ENCODE peak calls at places on chromosomes 7 and 10, in nine cellular contexts. S, D, N, Y, I, R, B, A and M are unnamed samples.

GRCh38 chr7:29748286-29749099 is 57.8 kb upstream of the WIPF3 start:
- DNase-seq in S (peak), D (no peak), N (no peak), Y (no peak), I (no peak), R (peak), B (no peak), A (no peak), M (peak)

GRCh38 chr7:97004931-97005763 is at the start of gene DLX6:
- DNase-seq in S (peak), D (no peak), N (peak), Y (peak), I (no peak), R (no peak), B (no peak), A (no peak), M (no peak)

GRCh38 chr10:131762789-131763696 is 137.8 kb upstream of the PPP2R2D start:
- DNase-seq in S (no peak), D (no peak), N (no peak), Y (no peak), I (no peak), R (no peak), B (no peak), A (no peak), M (no peak)

GRCh38 chr7:151143261-151144015 is 24.1 kb downstream of the GBX1 start:
- DNase-seq in S (no peak), D (no peak), N (no peak), Y (peak), I (no peak), R (no peak), B (no peak), A (no peak), M (no peak)

GRCh38 chr7:4998244-4998643 is 39.3 kb upstream of the MMD2 start:
- DNase-seq in S (no peak), D (no peak), N (peak), Y (no peak), I (no peak), R (no peak), B (no peak), A (no peak), M (no peak)

GRCh38 chr10:105681051-105681450 is 1040.0 kb downstream of the SORCS3 start:
- DNase-seq in S (no peak), D (no peak), N (no peak), Y (no peak), I (peak), R (no peak), B (no peak), A (no peak), M (no peak)

GRCh38 chr7:92674379-92674778 is 84.2 kb upstream of the FAM133B start:
- DNase-seq in S (no peak), D (no peak), N (no peak), Y (no peak), I (no peak), R (no peak), B (no peak), A (no peak), M (no peak)

GRCh38 chr10:42830237-42830636 is 47.6 kb downstream of the BMS1 start:
- DNase-seq in S (no peak), D (no peak), N (no peak), Y (no peak), I (no peak), R (no peak), B (no peak), A (no peak), M (no peak)

GRCh38 chr10:101467286-101467770 is 113.4 kb downstream of the BTRC start:
- DNase-seq in S (peak), D (no peak), N (no peak), Y (peak), I (no peak), R (peak), B (peak), A (no peak), M (peak)

GRCh38 chr10:30985552-30985951 is 46.1 kb downstream of the ZNF438 start:
- DNase-seq in S (peak), D (no peak), N (no peak), Y (no peak), I (no peak), R (peak), B (no peak), A (no peak), M (peak)

GRCh38 chr10:6365384-6365783 is 162.7 kb downstream of the PFKFB3 start:
- DNase-seq in S (no peak), D (no peak), N (no peak), Y (no peak), I (no peak), R (no peak), B (no peak), A (no peak), M (peak)

GRCh38 chr7:105924950-105925349 is 38.1 kb upstream of the CDHR3 start:
- DNase-seq in S (no peak), D (peak), N (no peak), Y (no peak), I (no peak), R (no peak), B (no peak), A (no peak), M (no peak)

GRCh38 chr7:74083928-74084721 is 521 bp downstream of the LIMK1 start:
- DNase-seq in S (peak), D (no peak), N (no peak), Y (peak), I (peak), R (peak), B (no peak), A (no peak), M (peak)

GRCh38 chr10:124106241-124106905 is 13.0 kb upstream of the CHST15 start:
- DNase-seq in S (peak), D (no peak), N (peak), Y (no peak), I (peak), R (peak), B (peak), A (no peak), M (peak)

GRCh38 chr7:151715661-151716338 is 161.1 kb downstream of the PRKAG2 start:
- DNase-seq in S (no peak), D (no peak), N (no peak), Y (no peak), I (peak), R (no peak), B (no peak), A (no peak), M (no peak)

GRCh38 chr7:149846021-149846420 is 7.8 kb downstream of the ZNF862 start:
- DNase-seq in S (no peak), D (no peak), N (no peak), Y (no peak), I (no peak), R (no peak), B (no peak), A (no peak), M (no peak)

GRCh38 chr10:3986407-3987141 is 201.6 kb upstream of the KLF6 start:
- DNase-seq in S (no peak), D (no peak), N (no peak), Y (no peak), I (no peak), R (no peak), B (no peak), A (no peak), M (no peak)

GRCh38 chr7:2709553-2710165 is 21.7 kb downstream of the AMZ1 start:
- DNase-seq in S (peak), D (peak), N (no peak), Y (peak), I (peak), R (peak), B (peak), A (peak), M (no peak)

GRCh38 chr10:125409756-125410155 is 249.4 kb upstream of the CTBP2 start:
- DNase-seq in S (no peak), D (no peak), N (no peak), Y (no peak), I (no peak), R (no peak), B (no peak), A (no peak), M (no peak)

GRCh38 chr10:126433351-126433750 is 45.1 kb upstream of the ADAM12 start:
- DNase-seq in S (no peak), D (no peak), N (peak), Y (no peak), I (no peak), R (peak), B (no peak), A (no peak), M (no peak)

GRCh38 chr7:151428393-151429231 is 11.3 kb downstream of the CRYGN start:
- DNase-seq in S (peak), D (no peak), N (no peak), Y (no peak), I (no peak), R (no peak), B (no peak), A (no peak), M (peak)

GRCh38 chr7:117645456-117646181 is 165.8 kb downstream of the CFTR start:
- DNase-seq in S (peak), D (no peak), N (no peak), Y (no peak), I (no peak), R (peak), B (no peak), A (no peak), M (peak)

GRCh38 chr7:112740667-112741066 is 49.5 kb downstream of the TMEM168 start:
- DNase-seq in S (no peak), D (no peak), N (no peak), Y (no peak), I (no peak), R (no peak), B (no peak), A (no peak), M (no peak)

GRCh38 chr7:158740657-158741293 is 36.2 kb upstream of the NCAPG2 start:
- DNase-seq in S (peak), D (no peak), N (peak), Y (no peak), I (no peak), R (peak), B (no peak), A (no peak), M (peak)

GRCh38 chr10:75379234-75379724 is 22.3 kb downstream of the ZNF503 start:
- DNase-seq in S (no peak), D (no peak), N (no peak), Y (peak), I (no peak), R (no peak), B (no peak), A (no peak), M (no peak)

GRCh38 chr7:115078851-115079250 is 157.0 kb downstream of the MDFIC start:
- DNase-seq in S (no peak), D (no peak), N (no peak), Y (no peak), I (no peak), R (no peak), B (no peak), A (no peak), M (no peak)

GRCh38 chr10:34985823-34986222 is 104.3 kb downstream of the CUL2 start:
- DNase-seq in S (peak), D (no peak), N (no peak), Y (peak), I (no peak), R (peak), B (no peak), A (no peak), M (peak)

GRCh38 chr10:117968354-117969182 is 78.2 kb downstream of the RAB11FIP2 start:
- DNase-seq in S (no peak), D (no peak), N (no peak), Y (peak), I (no peak), R (no peak), B (no peak), A (no peak), M (no peak)

GRCh38 chr7:132424821-132425739 is 151.2 kb downstream of the PLXNA4 start:
- DNase-seq in S (no peak), D (no peak), N (no peak), Y (no peak), I (no peak), R (no peak), B (no peak), A (no peak), M (no peak)